ENCODE peak calls at places on chromosomes 2 and 18, in five cellular contexts. H is esophagus muscularis mucosa; G is pancreas; Q is aorta; K is CD8-positive, alpha-beta T cell. E is an unnamed sample.
A peak's percentile ranks its signal among the peaks of the same experiment; 100 is the strongest.

GRCh38 chr18:160831-161570 is 2.6 kb downstream of the USP14 start:
- DNase-seq in H (no peak), G (no peak), Q (no peak), K (no peak), E (no peak)

GRCh38 chr2:120320318-120320851 is 25.6 kb upstream of the INHBB start:
- DNase-seq in H (no peak), G (no peak), Q (peak; percentile 46), K (no peak), E (no peak)

GRCh38 chr2:78908973-78909372 is 116.5 kb upstream of the REG3G start:
- DNase-seq in H (no peak), G (no peak), Q (no peak), K (no peak), E (no peak)

GRCh38 chr2:39636306-39636705 is 29.4 kb upstream of the TMEM178A start:
- DNase-seq in H (no peak), G (no peak), Q (no peak), K (no peak), E (no peak)

GRCh38 chr2:31956299-31956698 is 54.5 kb downstream of the MEMO1 start:
- DNase-seq in H (no peak), G (no peak), Q (no peak), K (no peak), E (no peak)

GRCh38 chr2:7555260-7555659 is 638.0 kb downstream of the RNF144A start:
- DNase-seq in H (no peak), G (peak; percentile 17), Q (no peak), K (no peak), E (no peak)

GRCh38 chr2:240586919-240587800 is 626 bp downstream of the CAPN10 start:
- DNase-seq in H (no peak), G (peak; percentile 84), Q (peak; percentile 38), K (peak; percentile 69), E (no peak)

GRCh38 chr18:76354348-76354747 is 140.7 kb downstream of the ZNF516 start:
- DNase-seq in H (peak; percentile 75), G (no peak), Q (no peak), K (no peak), E (no peak)

GRCh38 chr2:177253704-177254103 is 10.8 kb downstream of the NFE2L2 start:
- DNase-seq in H (no peak), G (no peak), Q (no peak), K (no peak), E (no peak)

GRCh38 chr2:239388236-239389151 is 12.3 kb downstream of the HDAC4 start:
- DNase-seq in H (no peak), G (peak; percentile 49), Q (peak; percentile 70), K (no peak), E (no peak)

GRCh38 chr18:48896875-48897511 is 53.8 kb downstream of the SMAD7 start:
- DNase-seq in H (no peak), G (no peak), Q (no peak), K (no peak), E (peak; percentile 67)

GRCh38 chr2:18719978-18720775 is 130.8 kb upstream of the NT5C1B start:
- DNase-seq in H (no peak), G (no peak), Q (no peak), K (no peak), E (peak; percentile 7)

GRCh38 chr2:233165895-233166661 is 85.4 kb upstream of the ATG16L1 start:
- DNase-seq in H (no peak), G (no peak), Q (no peak), K (peak; percentile 58), E (peak; percentile 28)

GRCh38 chr2:217650716-217651360 is 352.0 kb downstream of the TNS1 start:
- DNase-seq in H (no peak), G (no peak), Q (no peak), K (no peak), E (peak; percentile 76)

GRCh38 chr18:21146016-21146415 is 34.4 kb upstream of the ROCK1 start:
- DNase-seq in H (no peak), G (no peak), Q (no peak), K (no peak), E (no peak)

GRCh38 chr2:46535360-46535759 is 56.0 kb downstream of the TMEM247 start:
- DNase-seq in H (no peak), G (no peak), Q (no peak), K (peak; percentile 67), E (no peak)

GRCh38 chr2:104375206-104375605 is 478.7 kb upstream of the POU3F3 start:
- DNase-seq in H (peak; percentile 34), G (no peak), Q (no peak), K (no peak), E (no peak)

GRCh38 chr2:60882971-60883753 is 1.8 kb downstream of the REL start:
- DNase-seq in H (no peak), G (no peak), Q (peak; percentile 61), K (peak; percentile 51), E (peak; percentile 25)

GRCh38 chr2:74864728-74865722 is 31.1 kb downstream of the HK2 start:
- DNase-seq in H (no peak), G (no peak), Q (no peak), K (no peak), E (no peak)
- H3K4me1 ChIP-seq in H (peaks cover 15% of the 10 kb centered on the region), G (no peaks in the 10 kb centered on the region), Q (no peaks in the 10 kb centered on the region), K (no peaks in the 10 kb centered on the region), E (peaks cover 4% of the 10 kb centered on the region)

GRCh38 chr18:50819727-50820378 is at the start of gene MRO:
- DNase-seq in H (peak; percentile 96), G (peak; percentile 91), Q (peak; percentile 92), K (peak; percentile 88), E (peak; percentile 75)

GRCh38 chr18:50819027-50819726 is 639 bp downstream of the MRO start:
- DNase-seq in H (no peak), G (peak; percentile 80), Q (no peak), K (no peak), E (peak; percentile 19)

GRCh38 chr18:50817898-50818250 is 1.9 kb downstream of the MRO start:
- DNase-seq in H (no peak), G (no peak), Q (no peak), K (no peak), E (no peak)

GRCh38 chr18:50814387-50814786 is 5.4 kb downstream of the MRO start:
- DNase-seq in H (no peak), G (no peak), Q (no peak), K (no peak), E (no peak)

GRCh38 chr18:50816767-50817166 is 3.0 kb downstream of the MRO start:
- DNase-seq in H (no peak), G (no peak), Q (no peak), K (no peak), E (no peak)
- H3K4me1 ChIP-seq in H (peaks cover 20% of the 10 kb centered on the region), G (no peaks in the 10 kb centered on the region), Q (no peaks in the 10 kb centered on the region), K (peaks cover 20% of the 10 kb centered on the region), E (peaks cover 10% of the 10 kb centered on the region)

GRCh38 chr2:235675678-235676535 is 182.1 kb downstream of the AGAP1 start:
- DNase-seq in H (no peak), G (no peak), Q (no peak), K (no peak), E (peak; percentile 21)
- H3K4me1 ChIP-seq in H (peaks cover 26% of the 10 kb centered on the region), G (no peaks in the 10 kb centered on the region), Q (no peaks in the 10 kb centered on the region), K (no peaks in the 10 kb centered on the region), E (peaks cover 21% of the 10 kb centered on the region)

GRCh38 chr2:162196611-162197010 is 44.6 kb upstream of the GCG start:
- DNase-seq in H (no peak), G (no peak), Q (no peak), K (no peak), E (no peak)

GRCh38 chr2:162199913-162200312 is 43.3 kb downstream of the FAP start:
- DNase-seq in H (no peak), G (no peak), Q (no peak), K (no peak), E (no peak)

GRCh38 chr2:162200636-162201035 is 42.6 kb downstream of the FAP start:
- DNase-seq in H (no peak), G (no peak), Q (no peak), K (no peak), E (no peak)

GRCh38 chr2:162198239-162198638 is 45.0 kb downstream of the FAP start:
- DNase-seq in H (no peak), G (no peak), Q (no peak), K (no peak), E (no peak)

DNA sequence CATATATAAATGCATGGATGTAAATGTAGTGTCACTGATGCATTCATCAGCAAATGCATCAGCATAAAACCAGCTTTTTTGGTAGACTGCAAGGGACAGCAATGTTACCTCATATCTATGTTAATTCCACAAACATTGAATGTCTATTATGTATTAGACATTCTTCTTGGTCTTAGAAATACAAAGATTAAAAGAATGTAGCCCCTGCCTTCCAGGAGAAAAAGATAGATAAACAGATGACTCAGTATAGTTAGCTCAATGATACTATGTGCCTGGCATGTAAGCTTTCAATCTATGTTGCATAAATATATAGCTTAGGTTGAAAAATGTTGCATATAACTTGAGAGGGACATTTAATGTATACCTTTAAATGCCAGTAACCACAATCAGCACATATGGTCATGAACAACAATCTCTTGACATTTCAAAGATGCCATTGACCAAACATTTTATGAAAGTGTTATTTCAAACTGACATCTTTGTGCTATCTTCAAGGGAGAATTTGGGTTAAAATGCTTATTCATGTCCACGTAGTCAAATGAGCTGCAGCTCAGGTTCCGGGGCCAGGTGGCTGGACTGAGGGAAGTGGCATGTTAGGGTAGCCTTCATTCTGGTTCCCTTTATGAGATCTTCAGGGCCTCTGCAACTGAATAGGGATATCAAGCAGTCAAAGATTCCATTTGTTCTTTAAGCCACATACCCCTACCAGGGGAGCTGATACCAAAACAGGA is 45.2 kb upstream of the GCG start:
- DNase-seq in H (no peak), G (no peak), Q (no peak), K (no peak), E (no peak)
- H3K4me1 ChIP-seq in H (no peaks in the 10 kb centered on the region), G (no peaks in the 10 kb centered on the region), Q (peaks cover 1% of the 10 kb centered on the region), K (no peaks in the 10 kb centered on the region), E (no peaks in the 10 kb centered on the region)

GRCh38 chr18:53070706-53071105 is 730.7 kb downstream of the DCC start:
- DNase-seq in H (no peak), G (no peak), Q (no peak), K (no peak), E (no peak)
- H3K4me1 ChIP-seq in H (no peaks in the 10 kb centered on the region), G (no peaks in the 10 kb centered on the region), Q (no peaks in the 10 kb centered on the region), K (no peaks in the 10 kb centered on the region), E (no peaks in the 10 kb centered on the region)

DNA sequence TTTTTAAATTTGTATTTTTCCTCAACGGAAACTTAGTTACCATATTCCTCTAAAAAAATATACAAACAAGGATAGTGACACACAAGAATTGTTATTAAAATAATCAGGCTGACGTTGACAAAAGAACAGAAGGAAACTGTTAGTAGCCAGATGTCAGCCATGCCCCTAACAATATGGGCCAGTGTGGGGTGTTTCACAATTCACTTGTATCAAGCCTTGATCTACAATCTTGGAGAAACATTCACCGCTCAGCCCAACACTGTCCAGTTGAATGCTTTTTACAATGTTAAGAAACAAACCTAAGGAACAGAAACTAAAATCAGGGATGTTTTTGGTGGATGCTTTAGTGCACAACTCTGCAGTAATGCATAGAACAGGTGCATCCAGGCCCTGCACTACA is 44.6 kb downstream of the TMEFF2 start:
- DNase-seq in H (no peak), G (no peak), Q (no peak), K (no peak), E (no peak)
- H3K4me1 ChIP-seq in H (peaks cover 13% of the 10 kb centered on the region), G (no peaks in the 10 kb centered on the region), Q (no peaks in the 10 kb centered on the region), K (no peaks in the 10 kb centered on the region), E (peaks cover 15% of the 10 kb centered on the region)

DNA sequence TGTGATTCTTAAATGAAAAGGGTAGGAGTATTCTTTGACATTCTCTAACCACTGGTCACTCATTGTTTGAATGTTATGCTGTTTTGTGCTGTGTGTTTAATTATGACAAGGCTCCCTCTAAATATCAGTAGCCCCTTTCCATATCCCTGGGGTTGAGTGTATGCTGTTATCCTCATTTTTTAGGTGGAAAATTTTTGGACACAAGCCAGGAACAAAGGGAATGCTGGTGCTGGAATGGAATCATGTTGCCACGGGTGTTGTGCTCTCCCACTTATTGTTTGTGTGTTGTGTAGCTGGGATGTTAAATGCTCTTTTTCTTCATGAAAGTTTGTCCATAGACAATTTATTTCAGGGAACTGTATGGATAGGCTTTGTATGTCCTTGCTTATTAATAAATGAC is 43.3 kb downstream of the ZNF532 start:
- DNase-seq in H (no peak), G (no peak), Q (no peak), K (no peak), E (no peak)
- H3K4me1 ChIP-seq in H (peaks cover 20% of the 10 kb centered on the region), G (no peaks in the 10 kb centered on the region), Q (no peaks in the 10 kb centered on the region), K (no peaks in the 10 kb centered on the region), E (peaks cover 30% of the 10 kb centered on the region)

E was measured in A549.